ENCODE peak calls at places on chromosomes 3 and 15, in four cellular contexts. L is HCT116, B is HepG2, G is K562. Q is an unnamed sample. For H3K36me3, the result is how much of the 10 kb centered on the place peaks cover.

GRCh38 chr3:115330406-115330805 is 183.3 kb upstream of the ZBTB20 start:
- DNase-seq in G (no peak), B (no peak), L (no peak), Q (no peak)

GRCh38 chr15:66891776-66892175 is 173.6 kb upstream of the SMAD3 start:
- DNase-seq in L (no peak), B (no peak), G (peak), Q (no peak)

GRCh38 chr3:196969001-196969659 is 497 bp upstream of the PIGZ start:
- DNase-seq in B (no peak), G (peak), L (no peak), Q (no peak)

GRCh38 chr3:8755564-8756237 is 13.7 kb downstream of the OXTR start:
- DNase-seq in L (peak), G (peak), B (peak), Q (no peak)

GRCh38 chr15:64443747-64444621 is 16.4 kb upstream of the ZNF609 start:
- DNase-seq in L (peak), G (peak), B (peak), Q (peak)

GRCh38 chr3:65758871-65759598 is 279.7 kb downstream of the MAGI1 start:
- DNase-seq in L (no peak), G (no peak), B (no peak), Q (no peak)

GRCh38 chr3:58534592-58535494 is 2.1 kb downstream of the ACOX2 start:
- DNase-seq in G (no peak), L (no peak), B (no peak), Q (no peak)

GRCh38 chr15:82103500-82103899 is 57.7 kb upstream of the MEX3B start:
- DNase-seq in G (no peak), B (no peak), L (no peak), Q (no peak)

GRCh38 chr3:69999191-70000027 is at the start of gene SAMMSON:
- DNase-seq in B (no peak), L (no peak), G (peak), Q (no peak)

GRCh38 chr3:124845406-124845805 is 41.8 kb downstream of the ITGB5 start:
- DNase-seq in G (no peak), B (no peak), L (no peak), Q (peak)

GRCh38 chr3:151871639-151872468 is 1.6 kb upstream of the SUCNR1 start:
- DNase-seq in L (no peak), G (peak), B (no peak), Q (no peak)

GRCh38 chr3:107660316-107660976 is 137.7 kb downstream of the BBX start:
- DNase-seq in G (no peak), B (peak), L (peak), Q (no peak)

GRCh38 chr3:36540898-36541518 is 160.7 kb downstream of the STAC start:
- DNase-seq in B (peak), G (peak), L (peak), Q (peak)

GRCh38 chr15:91302588-91303439 is 202.8 kb downstream of the SV2B start:
- DNase-seq in G (peak), L (peak), B (peak), Q (peak)

GRCh38 chr3:9041626-9042025 is 78.4 kb upstream of the RAD18 start:
- DNase-seq in L (no peak), B (no peak), G (no peak), Q (no peak)

GRCh38 chr15:44028349-44028748 is 166.7 kb downstream of the FRMD5 start:
- DNase-seq in L (no peak), G (no peak), B (no peak), Q (no peak)

GRCh38 chr3:150933473-150934008 is 28.3 kb upstream of the MINDY4B start:
- DNase-seq in G (no peak), L (no peak), B (no peak), Q (no peak)

GRCh38 chr3:13535905-13536304 is 13.0 kb upstream of the FBLN2 start:
- DNase-seq in B (no peak), G (no peak), L (no peak), Q (no peak)

GRCh38 chr15:41933771-41934170 is 38.6 kb downstream of the EHD4 start:
- DNase-seq in B (no peak), G (no peak), L (peak), Q (no peak)

GRCh38 chr15:49890689-49891088 is 228.3 kb downstream of the ATP8B4 start:
- DNase-seq in B (no peak), L (no peak), G (no peak), Q (no peak)

GRCh38 chr3:127694467-127695215 is 21.9 kb downstream of the ABTB1 start:
- DNase-seq in G (no peak), B (peak), L (peak), Q (no peak)

GRCh38 chr3:46926039-46926438 is 48.5 kb downstream of the PTH1R start:
- DNase-seq in G (no peak), L (no peak), B (no peak), Q (no peak)
- H3K36me3 ChIP-seq in G (half or more), L (under half), B (under half), Q (under half)

GRCh38 chr3:31688847-31689246 is 156.1 kb downstream of the STT3B start:
- DNase-seq in B (no peak), L (no peak), G (no peak), Q (no peak)
- TF ChIP-seq SIN3A in B (no peak), L (no peak), G (no peak), Q (no peak)

DNA sequence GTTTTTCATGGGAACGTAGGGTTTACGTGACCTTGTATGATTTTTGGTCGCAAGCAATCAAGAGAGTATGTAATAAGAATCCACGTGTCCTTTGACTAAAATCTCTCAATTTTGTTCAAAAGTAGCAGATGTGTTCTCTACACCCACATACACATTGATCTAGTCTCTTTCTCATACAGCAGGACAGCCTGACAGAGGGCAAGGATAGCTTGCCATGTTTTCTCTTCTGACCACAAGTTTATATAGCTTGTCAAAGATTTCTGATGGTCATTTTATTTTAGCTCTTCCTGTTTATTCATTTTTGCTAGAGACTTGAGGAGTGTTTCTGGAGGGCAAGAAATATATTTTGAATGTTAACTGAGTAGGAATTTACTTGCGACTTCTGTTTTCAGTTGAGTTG is 570.2 kb upstream of the ALCAM start:
- DNase-seq in G (no peak), L (no peak), B (no peak), Q (no peak)
- TF ChIP-seq TCF7L2 in G (no peak), L (no peak), B (no peak), Q (no peak)

DNA sequence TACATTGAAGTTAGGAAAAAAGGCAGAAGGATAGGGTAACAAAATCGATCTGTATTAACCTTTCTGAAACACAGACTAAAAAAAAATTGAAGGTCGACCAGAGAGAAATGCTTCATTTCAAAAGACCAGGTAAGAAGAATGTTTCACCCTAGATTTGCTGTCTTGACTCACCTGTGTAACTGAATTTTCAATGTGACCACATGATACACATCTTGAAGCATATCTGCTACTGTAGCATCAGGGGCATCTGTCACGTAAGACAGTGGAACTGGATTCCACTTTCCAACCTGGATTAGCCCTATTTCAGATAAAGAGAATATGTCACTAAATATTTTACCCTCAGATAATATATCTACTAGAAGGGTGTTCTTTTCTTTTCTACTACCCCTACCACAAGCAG is 9.3 kb downstream of the SATB1 start:
- DNase-seq in L (no peak), G (no peak), B (no peak), Q (no peak)
- H3K36me3 ChIP-seq in L (under half), G (under half), B (under half), Q (under half)

GRCh38 chr3:30473374-30474051 is 132.9 kb upstream of the TGFBR2 start:
- DNase-seq in B (no peak), G (no peak), L (no peak), Q (no peak)
- TF ChIP-seq SIN3A in B (no peak), G (no peak), L (no peak), Q (no peak)

DNA sequence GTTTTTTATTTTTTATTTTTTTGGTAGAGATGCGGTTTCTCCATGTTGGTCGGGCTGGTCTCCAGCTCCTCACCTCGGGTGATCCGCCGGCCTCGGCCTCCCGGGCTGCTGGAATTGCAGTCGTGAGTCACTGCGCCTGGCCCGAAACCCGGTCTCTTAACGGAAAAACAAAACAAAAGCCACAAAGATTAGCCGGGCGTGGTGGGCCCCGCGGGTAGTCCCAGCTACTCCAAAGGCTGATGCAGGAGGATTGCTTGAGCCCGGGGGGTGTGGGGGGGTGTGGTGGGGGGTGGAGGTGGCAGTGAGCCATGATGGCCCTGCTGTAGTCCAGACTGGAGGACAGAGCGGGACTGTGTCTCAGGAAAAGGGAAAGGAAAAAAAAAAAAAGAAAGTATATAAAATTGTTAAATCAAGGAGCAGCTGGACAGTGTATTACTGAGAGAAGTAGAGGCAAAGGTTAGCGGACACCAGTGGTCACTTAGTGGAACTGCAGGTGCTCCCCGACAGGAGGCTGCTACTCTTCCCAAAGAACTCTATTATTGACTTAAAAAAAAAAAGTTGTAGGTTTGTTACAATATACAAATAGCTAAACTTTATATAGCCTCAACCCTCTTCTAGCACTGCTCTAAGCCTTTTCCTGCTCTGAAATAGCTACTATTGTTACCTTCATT is 30.3 kb upstream of the TUBGCP5 start:
- DNase-seq in G (peak), B (no peak), L (peak), Q (no peak)
- TF ChIP-seq TCF7L2 in G (no peak), B (no peak), L (no peak), Q (no peak)

Q was measured in Panc1.